ENCODE peak calls at places on chromosomes 12 and 14, in seven cellular contexts. F is aorta, Z is neuronal stem cell, L is cardiac muscle cell, V is IMR-90, X is keratinocyte, Y is colonic mucosa. O is an unnamed sample.

GRCh38 chr14:54813081-54813480 is 89.5 kb downstream of the GCH1 start:
- DNase-seq in F (no peak), Z (no peak), X (peak; percentile 7), V (no peak), Y (no peak), L (no peak), O (no peak)

GRCh38 chr12:30197392-30198047 is 413.8 kb upstream of the TMTC1 start:
- DNase-seq in L (no peak), V (peak; percentile 43), F (no peak), Z (no peak), Y (no peak), X (no peak), O (peak; percentile 66)

GRCh38 chr12:27207626-27208413 is 36.3 kb upstream of the STK38L start:
- DNase-seq in V (peak; percentile 45), F (no peak), Z (no peak), X (peak; percentile 4), L (no peak), Y (no peak), O (no peak)

GRCh38 chr14:21039585-21040369 is 2.4 kb upstream of the RNASE7 start:
- DNase-seq in Z (peak; percentile 44), X (no peak), V (peak; percentile 67), F (peak; percentile 56), Y (peak; percentile 62), L (peak; percentile 85), O (no peak)

GRCh38 chr14:69877492-69877891 is 1.7 kb upstream of the SMOC1 start:
- DNase-seq in Z (no peak), X (no peak), V (peak; percentile 74), Y (no peak), F (no peak), L (peak; percentile 60), O (no peak)

GRCh38 chr12:226401-226800 is 12.4 kb upstream of the SLC6A12 start:
- DNase-seq in L (no peak), F (no peak), Y (no peak), X (no peak), V (no peak), Z (no peak), O (no peak)

GRCh38 chr12:5085896-5086295 is 42.2 kb downstream of the KCNA5 start:
- DNase-seq in Y (no peak), X (peak; percentile 15), Z (no peak), L (no peak), V (peak; percentile 97), F (no peak), O (peak; percentile 65)

GRCh38 chr12:64672925-64673409 is 62.7 kb downstream of the RASSF3 start:
- DNase-seq in V (peak; percentile 66), F (peak; percentile 61), Y (peak; percentile 95), L (no peak), X (no peak), Z (no peak), O (no peak)

GRCh38 chr12:107415834-107416233 is 269.8 kb upstream of the PWP1 start:
- DNase-seq in X (no peak), Y (no peak), V (no peak), F (no peak), L (no peak), Z (no peak), O (no peak)

GRCh38 chr14:101628975-101629374 is 67.7 kb downstream of the DIO3 start:
- DNase-seq in V (no peak), F (no peak), L (no peak), Z (no peak), X (no peak), Y (no peak), O (no peak)

GRCh38 chr12:68873316-68873715 is 59.7 kb downstream of the CPM start:
- DNase-seq in Z (no peak), X (no peak), V (no peak), F (no peak), L (no peak), Y (no peak), O (no peak)

GRCh38 chr12:12839886-12840285 is 26.7 kb downstream of the DDX47 start:
- DNase-seq in X (no peak), V (peak; percentile 87), Z (no peak), Y (peak; percentile 88), F (peak; percentile 86), L (no peak), O (peak; percentile 94)

GRCh38 chr14:103260629-103261124 is 73.4 kb upstream of the EIF5 start:
- DNase-seq in X (no peak), L (no peak), Z (no peak), F (peak; percentile 73), V (peak; percentile 63), Y (peak; percentile 69), O (peak; percentile 20)

GRCh38 chr14:64340560-64341196 is 46.5 kb upstream of the ESR2 start:
- DNase-seq in V (no peak), X (no peak), L (no peak), F (no peak), Y (no peak), Z (no peak), O (no peak)

GRCh38 chr12:122681814-122682213 is 21.3 kb downstream of the HCAR2 start:
- DNase-seq in V (peak; percentile 16), F (no peak), X (no peak), Z (no peak), L (no peak), Y (no peak), O (no peak)

GRCh38 chr12:14988035-14988434 is 15.2 kb downstream of the PDE6H start:
- DNase-seq in V (no peak), L (no peak), X (no peak), Z (no peak), Y (no peak), F (no peak), O (no peak)

GRCh38 chr14:90495357-90496276 is 98.8 kb downstream of the CALM1 start:
- DNase-seq in V (peak; percentile 75), Z (peak; percentile 88), L (peak; percentile 94), F (no peak), Y (no peak), X (peak; percentile 15), O (peak; percentile 45)

GRCh38 chr14:92677087-92677668 is 71.2 kb downstream of the LGMN start:
- DNase-seq in L (no peak), V (no peak), F (peak; percentile 48), Z (no peak), X (no peak), Y (no peak), O (no peak)

GRCh38 chr12:5307065-5307464 is 124.8 kb upstream of the NTF3 start:
- DNase-seq in X (no peak), F (no peak), Z (no peak), Y (no peak), V (no peak), L (peak; percentile 2), O (no peak)

GRCh38 chr14:76701981-76702380 is 59.3 kb upstream of the VASH1 start:
- DNase-seq in Z (no peak), Y (no peak), L (no peak), V (no peak), X (no peak), F (peak; percentile 91), O (peak; percentile 42)

GRCh38 chr12:6778571-6779550 is 6.5 kb downstream of the LAG3 start:
- DNase-seq in L (peak; percentile 97), F (peak; percentile 95), X (peak; percentile 85), Y (peak; percentile 98), Z (peak; percentile 97), V (peak; percentile 91), O (peak; percentile 90)

GRCh38 chr14:37903561-37904191 is 304.0 kb upstream of the SSTR1 start:
- DNase-seq in Y (no peak), Z (peak; percentile 31), X (peak; percentile 7), F (no peak), V (peak; percentile 59), L (peak; percentile 55), O (no peak)

GRCh38 chr12:26042645-26043044 is 82.2 kb downstream of the BHLHE41 start:
- DNase-seq in F (no peak), Y (no peak), Z (no peak), L (no peak), V (no peak), X (no peak), O (no peak)

DNA sequence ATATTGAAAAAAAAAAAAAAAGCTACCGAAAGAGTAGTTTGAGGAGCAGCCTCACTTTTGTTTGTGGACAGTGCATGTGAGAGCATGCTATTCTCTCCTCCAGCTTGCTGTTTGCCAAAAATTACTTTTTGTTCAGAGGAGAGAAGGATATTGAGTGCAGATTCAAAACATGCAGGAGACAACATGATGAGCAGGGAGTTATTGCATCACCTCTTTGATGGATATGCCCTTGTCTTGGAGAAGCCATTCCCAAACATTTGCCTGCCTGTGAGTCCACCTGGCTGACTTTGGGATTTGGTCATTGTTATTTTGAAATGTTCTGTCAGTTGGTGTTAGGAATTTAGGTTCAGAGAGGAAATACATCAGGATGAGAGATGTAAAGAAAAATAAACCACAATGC is 2.4 kb downstream of the C12orf75 start:
- DNase-seq in F (no peak), Y (peak; percentile 1), Z (no peak), V (no peak), X (no peak), L (no peak), O (no peak)
- H3K4me3 ChIP-seq in F (no peak overlapping the region), Y (no peak overlapping the region), Z (no peak overlapping the region), V (no peak overlapping the region), X (no peak overlapping the region), L (no peak overlapping the region), O (no peak overlapping the region)

GRCh38 chr12:50003595-50003994 is 21.7 kb downstream of the RACGAP1 start:
- DNase-seq in F (no peak), V (peak; percentile 38), Z (no peak), L (no peak), Y (no peak), X (no peak), O (no peak)
- H3K36me3 ChIP-seq in F (no peaks in the 10 kb centered on the region), V (peaks cover 2% of the 10 kb centered on the region), Z (peaks cover 29% of the 10 kb centered on the region), L (peaks cover 9% of the 10 kb centered on the region), Y (no peaks in the 10 kb centered on the region), X (peaks cover 9% of the 10 kb centered on the region), O (peaks cover 82% of the 10 kb centered on the region)

DNA sequence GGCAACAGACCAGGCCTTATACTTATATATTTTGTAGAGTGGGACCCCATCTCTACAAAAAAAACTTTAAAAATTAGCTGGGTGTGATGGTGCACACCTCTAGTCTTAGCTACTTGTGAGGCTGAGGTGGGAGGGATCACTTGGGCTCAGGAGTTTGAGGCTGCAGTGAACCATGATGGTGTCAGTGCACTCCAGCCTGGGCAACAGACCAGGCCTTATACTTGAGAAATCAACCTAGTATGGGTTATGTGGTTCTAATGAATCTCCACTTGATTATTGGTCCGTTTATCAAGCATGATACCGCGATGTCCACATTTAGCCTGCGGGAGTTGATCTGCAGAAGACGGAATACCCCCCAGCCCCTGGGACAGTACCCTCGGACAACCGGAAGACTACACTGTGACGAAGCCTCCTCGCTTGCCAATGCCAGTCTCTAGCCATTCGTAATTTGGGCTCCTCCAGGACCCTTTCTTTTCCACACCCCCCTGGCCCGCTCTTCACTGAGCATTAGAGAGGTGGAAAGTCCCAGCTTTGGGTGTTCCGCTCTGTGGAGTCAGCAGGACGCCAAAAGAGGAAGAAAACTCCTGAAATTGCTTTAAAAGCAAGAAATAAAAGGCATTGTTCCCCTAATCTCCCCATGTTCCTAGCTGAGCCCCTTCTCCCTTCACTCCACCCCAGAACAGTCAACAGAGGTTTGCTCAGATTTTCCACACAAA is 19.4 kb downstream of the LTBP2 start:
- DNase-seq in X (no peak), F (peak; percentile 44), Y (no peak), L (no peak), Z (no peak), V (no peak), O (no peak)
- H3K4me3 ChIP-seq in X (no peak overlapping the region), F (no peak overlapping the region), Y (no peak overlapping the region), L (no peak overlapping the region), Z (no peak overlapping the region), V (no peak overlapping the region), O (no peak overlapping the region)

DNA sequence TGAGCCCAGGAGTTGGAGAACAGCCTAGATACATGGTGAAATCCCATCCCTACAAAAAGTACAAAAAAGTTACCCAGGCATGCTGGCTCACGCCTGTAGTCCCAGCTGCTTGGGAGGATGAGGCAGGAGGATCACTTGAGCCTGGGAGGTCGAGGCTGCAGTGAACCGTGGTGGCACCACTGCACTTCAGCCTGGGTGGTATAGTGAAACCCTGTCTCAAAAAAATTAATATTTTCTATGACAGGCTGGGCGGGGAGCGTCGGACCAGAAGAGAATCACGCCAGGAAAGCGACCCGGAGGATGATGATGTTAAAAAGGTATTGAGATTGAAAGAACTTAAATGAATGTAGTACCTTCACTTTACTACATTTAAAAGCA is 2.1 kb downstream of the PNN start:
- DNase-seq in F (no peak), X (no peak), L (no peak), Y (no peak), V (no peak), Z (no peak), O (no peak)
- H3K36me3 ChIP-seq in F (peaks cover 10% of the 10 kb centered on the region), X (peaks cover 30% of the 10 kb centered on the region), L (peaks cover 59% of the 10 kb centered on the region), Y (peaks cover 11% of the 10 kb centered on the region), V (peaks cover 34% of the 10 kb centered on the region), Z (peaks cover 28% of the 10 kb centered on the region), O (peaks cover 67% of the 10 kb centered on the region)

O was measured in MG63.